ENCODE peak calls at places on chromosomes 12 and 14, in ten cellular contexts. One of them, this sample, is unnamed.

GRCh38 chr12:4287325-4288290 is 14.0 kb downstream of the CCND2 start:
- DNase-seq in GM06990: no peak
- DNase-seq in endothelial cell of umbilical vein: no peak
- DNase-seq in dorsolateral prefrontal cortex: no peak
- DNase-seq in tibial artery: no peak
- DNase-seq in colonic mucosa: no peak
- DNase-seq in foreskin fibroblast: peak
- DNase-seq in left ventricle myocardium inferior: no peak
- DNase-seq in astrocyte of the cerebellum: no peak
- DNase-seq in suprapubic skin: no peak
- DNase-seq in this sample: no peak

GRCh38 chr14:93263416-93263815 is 56.4 kb downstream of the UBR7 start:
- DNase-seq in GM06990: no peak
- DNase-seq in endothelial cell of umbilical vein: no peak
- DNase-seq in dorsolateral prefrontal cortex: no peak
- DNase-seq in tibial artery: no peak
- DNase-seq in colonic mucosa: no peak
- DNase-seq in foreskin fibroblast: peak
- DNase-seq in left ventricle myocardium inferior: no peak
- DNase-seq in astrocyte of the cerebellum: no peak
- DNase-seq in suprapubic skin: no peak
- DNase-seq in this sample: no peak

GRCh38 chr12:70721958-70722357 is 84.7 kb upstream of the PTPRB start:
- DNase-seq in GM06990: no peak
- DNase-seq in endothelial cell of umbilical vein: peak
- DNase-seq in dorsolateral prefrontal cortex: no peak
- DNase-seq in tibial artery: no peak
- DNase-seq in colonic mucosa: no peak
- DNase-seq in foreskin fibroblast: no peak
- DNase-seq in left ventricle myocardium inferior: no peak
- DNase-seq in astrocyte of the cerebellum: no peak
- DNase-seq in suprapubic skin: no peak
- DNase-seq in this sample: no peak

GRCh38 chr12:31406345-31406744 is 80.4 kb upstream of the SINHCAF start:
- DNase-seq in GM06990: peak
- DNase-seq in endothelial cell of umbilical vein: no peak
- DNase-seq in dorsolateral prefrontal cortex: no peak
- DNase-seq in tibial artery: no peak
- DNase-seq in colonic mucosa: no peak
- DNase-seq in foreskin fibroblast: peak
- DNase-seq in left ventricle myocardium inferior: no peak
- DNase-seq in astrocyte of the cerebellum: no peak
- DNase-seq in suprapubic skin: no peak
- DNase-seq in this sample: no peak

GRCh38 chr12:5305425-5305824 is 126.5 kb upstream of the NTF3 start:
- DNase-seq in GM06990: no peak
- DNase-seq in endothelial cell of umbilical vein: no peak
- DNase-seq in dorsolateral prefrontal cortex: no peak
- DNase-seq in tibial artery: peak
- DNase-seq in colonic mucosa: no peak
- DNase-seq in foreskin fibroblast: no peak
- DNase-seq in left ventricle myocardium inferior: no peak
- DNase-seq in astrocyte of the cerebellum: no peak
- DNase-seq in suprapubic skin: no peak
- DNase-seq in this sample: no peak

GRCh38 chr12:19962192-19962591 is 406.1 kb upstream of the PDE3A start:
- DNase-seq in GM06990: no peak
- DNase-seq in endothelial cell of umbilical vein: no peak
- DNase-seq in dorsolateral prefrontal cortex: no peak
- DNase-seq in tibial artery: no peak
- DNase-seq in colonic mucosa: no peak
- DNase-seq in foreskin fibroblast: no peak
- DNase-seq in left ventricle myocardium inferior: no peak
- DNase-seq in astrocyte of the cerebellum: no peak
- DNase-seq in suprapubic skin: no peak
- DNase-seq in this sample: no peak

GRCh38 chr14:92751819-92752218 is 3.4 kb upstream of the LGMN start:
- DNase-seq in GM06990: no peak
- DNase-seq in endothelial cell of umbilical vein: no peak
- DNase-seq in dorsolateral prefrontal cortex: no peak
- DNase-seq in tibial artery: no peak
- DNase-seq in colonic mucosa: no peak
- DNase-seq in foreskin fibroblast: no peak
- DNase-seq in left ventricle myocardium inferior: no peak
- DNase-seq in astrocyte of the cerebellum: no peak
- DNase-seq in suprapubic skin: no peak
- DNase-seq in this sample: no peak

GRCh38 chr12:74043343-74043742 is 494.3 kb upstream of the ATXN7L3B start:
- DNase-seq in GM06990: no peak
- DNase-seq in endothelial cell of umbilical vein: no peak
- DNase-seq in dorsolateral prefrontal cortex: no peak
- DNase-seq in tibial artery: no peak
- DNase-seq in colonic mucosa: no peak
- DNase-seq in foreskin fibroblast: no peak
- DNase-seq in left ventricle myocardium inferior: no peak
- DNase-seq in astrocyte of the cerebellum: peak
- DNase-seq in suprapubic skin: no peak
- DNase-seq in this sample: peak

GRCh38 chr12:112190626-112191025 is 65.3 kb downstream of the TRAFD1 start:
- DNase-seq in GM06990: no peak
- DNase-seq in endothelial cell of umbilical vein: no peak
- DNase-seq in dorsolateral prefrontal cortex: no peak
- DNase-seq in tibial artery: no peak
- DNase-seq in colonic mucosa: peak
- DNase-seq in foreskin fibroblast: no peak
- DNase-seq in left ventricle myocardium inferior: no peak
- DNase-seq in astrocyte of the cerebellum: no peak
- DNase-seq in suprapubic skin: no peak
- DNase-seq in this sample: no peak

GRCh38 chr12:49987620-49988303 is 15.0 kb downstream of the AQP6 start:
- DNase-seq in GM06990: no peak
- DNase-seq in endothelial cell of umbilical vein: no peak
- DNase-seq in dorsolateral prefrontal cortex: no peak
- DNase-seq in tibial artery: peak
- DNase-seq in colonic mucosa: no peak
- DNase-seq in foreskin fibroblast: no peak
- DNase-seq in left ventricle myocardium inferior: no peak
- DNase-seq in astrocyte of the cerebellum: no peak
- DNase-seq in suprapubic skin: no peak
- DNase-seq in this sample: no peak

GRCh38 chr12:27337376-27337775 is 4.7 kb downstream of the BMAL2 start:
- DNase-seq in GM06990: no peak
- DNase-seq in endothelial cell of umbilical vein: no peak
- DNase-seq in dorsolateral prefrontal cortex: no peak
- DNase-seq in tibial artery: no peak
- DNase-seq in colonic mucosa: no peak
- DNase-seq in foreskin fibroblast: no peak
- DNase-seq in left ventricle myocardium inferior: no peak
- DNase-seq in astrocyte of the cerebellum: no peak
- DNase-seq in suprapubic skin: no peak
- DNase-seq in this sample: no peak

GRCh38 chr14:23550827-23551265 is 719 bp downstream of the ZFHX2 start:
- DNase-seq in GM06990: no peak
- DNase-seq in endothelial cell of umbilical vein: no peak
- DNase-seq in dorsolateral prefrontal cortex: no peak
- DNase-seq in tibial artery: no peak
- DNase-seq in colonic mucosa: no peak
- DNase-seq in foreskin fibroblast: peak
- DNase-seq in left ventricle myocardium inferior: peak
- DNase-seq in astrocyte of the cerebellum: no peak
- DNase-seq in suprapubic skin: no peak
- DNase-seq in this sample: no peak

GRCh38 chr12:42235426-42235825 is 2.6 kb downstream of the YAF2 start:
- DNase-seq in GM06990: no peak
- DNase-seq in endothelial cell of umbilical vein: no peak
- DNase-seq in dorsolateral prefrontal cortex: no peak
- DNase-seq in tibial artery: no peak
- DNase-seq in colonic mucosa: peak
- DNase-seq in foreskin fibroblast: no peak
- DNase-seq in left ventricle myocardium inferior: no peak
- DNase-seq in astrocyte of the cerebellum: no peak
- DNase-seq in suprapubic skin: no peak
- DNase-seq in this sample: no peak
- H3K4me3 ChIP-seq in GM06990: no peak
- H3K4me3 ChIP-seq in endothelial cell of umbilical vein: no peak
- H3K4me3 ChIP-seq in dorsolateral prefrontal cortex: peak
- H3K4me3 ChIP-seq in tibial artery: no peak
- H3K4me3 ChIP-seq in colonic mucosa: no peak
- H3K4me3 ChIP-seq in foreskin fibroblast: no peak
- H3K4me3 ChIP-seq in left ventricle myocardium inferior: peak
- H3K4me3 ChIP-seq in astrocyte of the cerebellum: no peak
- H3K4me3 ChIP-seq in suprapubic skin: peak
- H3K4me3 ChIP-seq in this sample: no peak

DNA sequence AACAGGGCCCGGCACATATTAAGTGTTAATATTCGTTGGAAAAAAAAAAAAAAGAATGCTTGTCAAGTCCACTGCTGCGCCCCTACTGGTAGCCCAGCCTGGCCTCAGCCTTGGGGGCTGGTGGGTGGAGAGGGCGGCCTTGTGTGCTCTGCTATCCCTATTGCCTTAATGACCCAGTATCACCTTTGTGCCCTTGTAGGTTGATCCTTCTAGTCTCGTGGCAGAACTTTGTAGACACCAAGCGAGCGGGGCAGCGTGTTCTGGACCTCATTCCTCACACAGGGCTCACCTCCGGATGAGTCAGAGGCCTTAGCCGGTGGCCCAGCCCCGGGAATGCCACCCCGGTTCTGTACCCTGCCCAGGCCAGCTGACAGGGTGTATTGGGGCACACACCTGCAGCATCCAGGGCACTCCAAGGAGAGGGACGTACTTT is 1.8 kb upstream of the RCOR1 start:
- DNase-seq in GM06990: no peak
- DNase-seq in endothelial cell of umbilical vein: peak
- DNase-seq in dorsolateral prefrontal cortex: no peak
- DNase-seq in tibial artery: peak
- DNase-seq in colonic mucosa: peak
- DNase-seq in foreskin fibroblast: peak
- DNase-seq in left ventricle myocardium inferior: no peak
- DNase-seq in astrocyte of the cerebellum: no peak
- DNase-seq in suprapubic skin: no peak
- DNase-seq in this sample: peak
- H3K4me3 ChIP-seq in GM06990: peak
- H3K4me3 ChIP-seq in endothelial cell of umbilical vein: peak
- H3K4me3 ChIP-seq in dorsolateral prefrontal cortex: no peak
- H3K4me3 ChIP-seq in tibial artery: no peak
- H3K4me3 ChIP-seq in colonic mucosa: no peak
- H3K4me3 ChIP-seq in foreskin fibroblast: peak
- H3K4me3 ChIP-seq in left ventricle myocardium inferior: peak
- H3K4me3 ChIP-seq in astrocyte of the cerebellum: peak
- H3K4me3 ChIP-seq in suprapubic skin: peak
- H3K4me3 ChIP-seq in this sample: peak

GRCh38 chr14:74289801-74290200 is 12.9 kb downstream of the ABCD4 start:
- DNase-seq in GM06990: no peak
- DNase-seq in endothelial cell of umbilical vein: no peak
- DNase-seq in dorsolateral prefrontal cortex: no peak
- DNase-seq in tibial artery: no peak
- DNase-seq in colonic mucosa: no peak
- DNase-seq in foreskin fibroblast: no peak
- DNase-seq in left ventricle myocardium inferior: no peak
- DNase-seq in astrocyte of the cerebellum: no peak
- DNase-seq in suprapubic skin: no peak
- DNase-seq in this sample: no peak
- H3K4me3 ChIP-seq in GM06990: no peak
- H3K4me3 ChIP-seq in endothelial cell of umbilical vein: no peak
- H3K4me3 ChIP-seq in dorsolateral prefrontal cortex: no peak
- H3K4me3 ChIP-seq in tibial artery: no peak
- H3K4me3 ChIP-seq in colonic mucosa: no peak
- H3K4me3 ChIP-seq in foreskin fibroblast: no peak
- H3K4me3 ChIP-seq in left ventricle myocardium inferior: no peak
- H3K4me3 ChIP-seq in astrocyte of the cerebellum: no peak
- H3K4me3 ChIP-seq in suprapubic skin: no peak
- H3K4me3 ChIP-seq in this sample: no peak

GRCh38 chr14:82565825-82566224 is 1032.2 kb upstream of the SEL1L start:
- DNase-seq in GM06990: no peak
- DNase-seq in endothelial cell of umbilical vein: no peak
- DNase-seq in dorsolateral prefrontal cortex: no peak
- DNase-seq in tibial artery: no peak
- DNase-seq in colonic mucosa: no peak
- DNase-seq in foreskin fibroblast: no peak
- DNase-seq in left ventricle myocardium inferior: no peak
- DNase-seq in astrocyte of the cerebellum: no peak
- DNase-seq in suprapubic skin: no peak
- DNase-seq in this sample: no peak
- H3K4me3 ChIP-seq in GM06990: no peak
- H3K4me3 ChIP-seq in endothelial cell of umbilical vein: no peak
- H3K4me3 ChIP-seq in dorsolateral prefrontal cortex: no peak
- H3K4me3 ChIP-seq in tibial artery: no peak
- H3K4me3 ChIP-seq in colonic mucosa: no peak
- H3K4me3 ChIP-seq in foreskin fibroblast: no peak
- H3K4me3 ChIP-seq in left ventricle myocardium inferior: no peak
- H3K4me3 ChIP-seq in astrocyte of the cerebellum: no peak
- H3K4me3 ChIP-seq in suprapubic skin: no peak
- H3K4me3 ChIP-seq in this sample: no peak

GRCh38 chr14:75011356-75012097 is 8.8 kb downstream of the EIF2B2 start:
- DNase-seq in GM06990: no peak
- DNase-seq in endothelial cell of umbilical vein: peak
- DNase-seq in dorsolateral prefrontal cortex: no peak
- DNase-seq in tibial artery: no peak
- DNase-seq in colonic mucosa: no peak
- DNase-seq in foreskin fibroblast: peak
- DNase-seq in left ventricle myocardium inferior: no peak
- DNase-seq in astrocyte of the cerebellum: peak
- DNase-seq in suprapubic skin: no peak
- DNase-seq in this sample: no peak
- H3K4me3 ChIP-seq in GM06990: no peak
- H3K4me3 ChIP-seq in endothelial cell of umbilical vein: no peak
- H3K4me3 ChIP-seq in dorsolateral prefrontal cortex: no peak
- H3K4me3 ChIP-seq in tibial artery: no peak
- H3K4me3 ChIP-seq in colonic mucosa: no peak
- H3K4me3 ChIP-seq in foreskin fibroblast: no peak
- H3K4me3 ChIP-seq in left ventricle myocardium inferior: no peak
- H3K4me3 ChIP-seq in astrocyte of the cerebellum: no peak
- H3K4me3 ChIP-seq in suprapubic skin: no peak
- H3K4me3 ChIP-seq in this sample: no peak

DNA sequence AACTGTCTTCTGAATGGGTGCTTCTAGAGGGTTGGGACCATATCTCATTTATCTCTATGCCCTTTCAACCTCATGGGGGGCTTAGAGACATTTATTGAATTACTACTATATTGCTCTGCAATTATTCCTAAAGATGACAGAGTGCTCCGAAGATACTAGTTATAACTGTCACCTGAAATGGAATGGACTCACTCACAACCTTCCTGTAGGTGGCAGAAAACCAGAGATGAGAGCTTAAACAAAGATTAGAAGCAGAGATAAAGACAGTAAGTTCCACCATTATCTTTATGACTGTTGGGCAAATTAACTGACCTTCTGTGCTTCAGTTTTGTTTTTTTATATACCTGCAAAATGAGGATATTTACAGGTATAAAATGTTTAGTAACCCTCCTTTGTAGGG is 31.5 kb upstream of the GTF2A1 start:
- DNase-seq in GM06990: no peak
- DNase-seq in endothelial cell of umbilical vein: no peak
- DNase-seq in dorsolateral prefrontal cortex: no peak
- DNase-seq in tibial artery: no peak
- DNase-seq in colonic mucosa: no peak
- DNase-seq in foreskin fibroblast: no peak
- DNase-seq in left ventricle myocardium inferior: no peak
- DNase-seq in astrocyte of the cerebellum: no peak
- DNase-seq in suprapubic skin: no peak
- DNase-seq in this sample: no peak
- H3K4me3 ChIP-seq in GM06990: no peak
- H3K4me3 ChIP-seq in endothelial cell of umbilical vein: no peak
- H3K4me3 ChIP-seq in dorsolateral prefrontal cortex: no peak
- H3K4me3 ChIP-seq in tibial artery: no peak
- H3K4me3 ChIP-seq in colonic mucosa: no peak
- H3K4me3 ChIP-seq in foreskin fibroblast: no peak
- H3K4me3 ChIP-seq in left ventricle myocardium inferior: no peak
- H3K4me3 ChIP-seq in astrocyte of the cerebellum: no peak
- H3K4me3 ChIP-seq in suprapubic skin: no peak
- H3K4me3 ChIP-seq in this sample: no peak